ENCODE peak calls at places on chromosomes 5 and 9, in seven cellular contexts. Z is A549, F is HepG2, U is stomach, N is suprapubic skin, Q is transverse colon, L is ovary. C is an unnamed sample.

GRCh38 chr5:143014017-143014651 is 244.0 kb downstream of the ARHGAP26 start:
- DNase-seq in Z (no peak), F (no peak), U (peak), N (no peak), Q (peak), L (no peak), C (no peak)

GRCh38 chr9:5626727-5627634 is 1.9 kb upstream of the RIC1 start:
- DNase-seq in Z (no peak), F (no peak), U (no peak), N (no peak), Q (peak), L (no peak), C (no peak)

GRCh38 chr5:68007446-68007845 is 208.1 kb upstream of the PIK3R1 start:
- DNase-seq in Z (no peak), F (peak), U (no peak), N (no peak), Q (peak), L (no peak), C (peak)

GRCh38 chr9:127979333-127980055 is 1.3 kb downstream of the EEIG1 start:
- DNase-seq in Z (no peak), F (peak), U (peak), N (no peak), Q (peak), L (peak), C (peak)

GRCh38 chr9:110936252-110936651 is 102.0 kb downstream of the LPAR1 start:
- DNase-seq in Z (no peak), F (no peak), U (no peak), N (no peak), Q (no peak), L (no peak), C (no peak)

GRCh38 chr9:133460405-133461175 is 812 bp downstream of the CACFD1 start:
- DNase-seq in Z (peak), F (peak), U (peak), N (no peak), Q (peak), L (no peak), C (peak)

GRCh38 chr9:125514468-125514867 is 192.5 kb downstream of the MAPKAP1 start:
- DNase-seq in Z (no peak), F (no peak), U (no peak), N (no peak), Q (no peak), L (no peak), C (no peak)

GRCh38 chr9:34430843-34431437 is 27.4 kb downstream of the FAM219A start:
- DNase-seq in Z (peak), F (peak), U (peak), N (no peak), Q (peak), L (peak), C (peak)

GRCh38 chr5:51495672-51496071 is 112.4 kb downstream of the ISL1 start:
- DNase-seq in Z (no peak), F (no peak), U (no peak), N (no peak), Q (no peak), L (no peak), C (no peak)

GRCh38 chr9:131622536-131622935 is 77.2 kb downstream of the PRRT1B start:
- DNase-seq in Z (no peak), F (no peak), U (no peak), N (no peak), Q (no peak), L (no peak), C (no peak)

GRCh38 chr5:60382761-60383160 is 317.2 kb downstream of the DEPDC1B start:
- DNase-seq in Z (peak), F (no peak), U (no peak), N (no peak), Q (no peak), L (no peak), C (no peak)

GRCh38 chr5:133664422-133664821 is 52.1 kb upstream of the FSTL4 start:
- DNase-seq in Z (peak), F (no peak), U (no peak), N (no peak), Q (no peak), L (no peak), C (no peak)

GRCh38 chr9:108134501-108135128 is 645.0 kb upstream of the KLF4 start:
- DNase-seq in Z (no peak), F (no peak), U (peak), N (no peak), Q (no peak), L (no peak), C (no peak)

GRCh38 chr5:91382530-91383026 is 539 bp downstream of the ARRDC3 start:
- DNase-seq in Z (no peak), F (peak), U (peak), N (no peak), Q (peak), L (no peak), C (no peak)

GRCh38 chr9:72665421-72665820 is 144.0 kb downstream of the TMC1 start:
- DNase-seq in Z (no peak), F (no peak), U (no peak), N (no peak), Q (no peak), L (no peak), C (no peak)

GRCh38 chr9:131869312-131869711 is 129.4 kb upstream of the RAPGEF1 start:
- DNase-seq in Z (no peak), F (no peak), U (no peak), N (no peak), Q (no peak), L (no peak), C (no peak)

GRCh38 chr5:82365026-82365425 is 86.9 kb upstream of the RPS23 start:
- DNase-seq in Z (no peak), F (no peak), U (no peak), N (no peak), Q (no peak), L (no peak), C (no peak)

GRCh38 chr9:114285166-114285867 is 37.6 kb upstream of the ORM1 start:
- DNase-seq in Z (no peak), F (no peak), U (no peak), N (peak), Q (no peak), L (peak), C (peak)

GRCh38 chr9:128001411-128002298 is 20.9 kb upstream of the EEIG1 start:
- DNase-seq in Z (peak), F (no peak), U (peak), N (no peak), Q (no peak), L (no peak), C (no peak)

GRCh38 chr9:129823163-129823933 is 588 bp downstream of the TOR1A start:
- DNase-seq in Z (peak), F (no peak), U (no peak), N (no peak), Q (no peak), L (peak), C (no peak)

GRCh38 chr9:130755377-130756007 is 61.9 kb downstream of the EXOSC2 start:
- DNase-seq in Z (no peak), F (no peak), U (no peak), N (no peak), Q (no peak), L (no peak), C (no peak)

GRCh38 chr5:76384189-76384588 is 18.9 kb upstream of the IQGAP2 start:
- DNase-seq in Z (no peak), F (peak), U (peak), N (no peak), Q (no peak), L (no peak), C (no peak)

GRCh38 chr9:115170674-115171073 is 52.7 kb upstream of the TNC start:
- DNase-seq in Z (no peak), F (no peak), U (no peak), N (no peak), Q (no peak), L (no peak), C (no peak)

GRCh38 chr9:35864695-35865255 is 5.4 kb downstream of the OR13J1 start:
- DNase-seq in Z (no peak), F (no peak), U (no peak), N (no peak), Q (no peak), L (no peak), C (no peak)
- TF ChIP-seq EP300 in Z (no peak), F (no peak), U (no peak), N (no peak), Q (no peak), L (no peak), C (no peak)

DNA sequence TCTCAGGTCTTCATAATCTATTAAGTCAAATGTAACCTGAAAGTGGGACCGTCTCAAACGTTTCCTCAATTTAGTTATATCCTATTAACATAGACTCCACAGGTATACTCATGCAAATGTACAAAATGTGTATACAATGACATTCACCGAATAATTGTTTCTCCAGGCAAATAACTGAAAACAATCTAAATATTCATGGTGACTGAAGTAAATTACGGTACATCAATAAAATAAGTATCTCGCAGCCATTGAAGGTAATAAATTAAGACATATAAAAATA is 482 bp downstream of the IARS1 start:
- DNase-seq in Z (no peak), F (no peak), U (no peak), N (no peak), Q (no peak), L (no peak), C (no peak)
- H3K27ac ChIP-seq in Z (peak), F (peak), U (peak), N (peak), Q (peak), L (no peak), C (peak)

DNA sequence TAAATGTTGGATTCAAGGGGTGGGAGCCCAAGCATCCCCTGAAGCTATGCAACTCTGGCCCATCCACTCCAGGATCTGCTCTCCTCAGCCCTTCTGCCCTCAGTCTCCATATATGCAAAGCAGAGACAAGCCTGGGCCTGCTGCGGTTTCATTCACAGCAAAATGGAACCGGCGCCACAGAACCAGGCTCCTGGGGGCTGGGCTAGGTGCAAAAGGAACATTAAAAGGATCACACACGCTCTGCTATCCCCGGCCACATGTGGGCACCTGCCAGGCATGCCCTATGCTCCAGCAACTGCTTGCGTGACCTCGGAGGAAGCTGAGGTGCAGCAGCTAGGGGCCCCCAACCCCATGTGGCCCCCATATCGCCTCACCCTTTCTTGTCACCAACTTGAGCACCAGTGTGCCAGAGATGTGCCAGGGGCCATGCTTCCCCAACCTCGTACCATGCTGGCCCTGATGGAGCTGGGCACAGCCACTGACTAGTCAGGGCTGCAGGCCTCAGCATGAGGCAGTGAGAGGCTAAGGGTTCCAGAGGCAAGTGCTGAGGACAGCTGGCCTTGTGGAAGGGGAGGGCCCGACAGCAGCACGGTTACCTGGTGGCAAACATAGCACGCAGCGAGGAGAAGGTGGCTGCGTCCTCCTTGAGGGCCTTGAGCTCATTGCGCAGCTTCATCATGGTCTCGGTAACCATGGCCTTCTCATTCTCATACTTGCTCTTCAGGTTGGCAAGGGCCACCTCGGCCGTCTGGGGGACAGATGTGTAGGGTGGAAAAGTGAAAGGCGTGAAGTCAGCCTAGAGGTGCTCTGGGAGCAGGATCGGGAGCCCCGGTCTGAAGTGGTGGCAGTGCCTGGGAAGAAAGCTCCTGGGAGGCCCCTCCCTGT is 47.2 kb downstream of the BICD2 start:
- DNase-seq in Z (no peak), F (no peak), U (no peak), N (peak), Q (peak), L (peak), C (no peak)
- TF ChIP-seq EP300 in Z (no peak), F (no peak), U (no peak), N (no peak), Q (no peak), L (no peak), C (no peak)

GRCh38 chr9:32384364-32385134 is at the start of gene ACO1:
- DNase-seq in Z (peak), F (peak), U (peak), N (peak), Q (peak), L (peak), C (peak)
- H3K27ac ChIP-seq in Z (peak), F (peak), U (peak), N (peak), Q (peak), L (peak), C (peak)

GRCh38 chr5:107950774-107951173 is 280.0 kb upstream of the EFNA5 start:
- DNase-seq in Z (no peak), F (no peak), U (no peak), N (no peak), Q (no peak), L (no peak), C (no peak)
- TF ChIP-seq EP300 in Z (no peak), F (no peak), U (no peak), N (no peak), Q (no peak), L (no peak), C (no peak)

DNA sequence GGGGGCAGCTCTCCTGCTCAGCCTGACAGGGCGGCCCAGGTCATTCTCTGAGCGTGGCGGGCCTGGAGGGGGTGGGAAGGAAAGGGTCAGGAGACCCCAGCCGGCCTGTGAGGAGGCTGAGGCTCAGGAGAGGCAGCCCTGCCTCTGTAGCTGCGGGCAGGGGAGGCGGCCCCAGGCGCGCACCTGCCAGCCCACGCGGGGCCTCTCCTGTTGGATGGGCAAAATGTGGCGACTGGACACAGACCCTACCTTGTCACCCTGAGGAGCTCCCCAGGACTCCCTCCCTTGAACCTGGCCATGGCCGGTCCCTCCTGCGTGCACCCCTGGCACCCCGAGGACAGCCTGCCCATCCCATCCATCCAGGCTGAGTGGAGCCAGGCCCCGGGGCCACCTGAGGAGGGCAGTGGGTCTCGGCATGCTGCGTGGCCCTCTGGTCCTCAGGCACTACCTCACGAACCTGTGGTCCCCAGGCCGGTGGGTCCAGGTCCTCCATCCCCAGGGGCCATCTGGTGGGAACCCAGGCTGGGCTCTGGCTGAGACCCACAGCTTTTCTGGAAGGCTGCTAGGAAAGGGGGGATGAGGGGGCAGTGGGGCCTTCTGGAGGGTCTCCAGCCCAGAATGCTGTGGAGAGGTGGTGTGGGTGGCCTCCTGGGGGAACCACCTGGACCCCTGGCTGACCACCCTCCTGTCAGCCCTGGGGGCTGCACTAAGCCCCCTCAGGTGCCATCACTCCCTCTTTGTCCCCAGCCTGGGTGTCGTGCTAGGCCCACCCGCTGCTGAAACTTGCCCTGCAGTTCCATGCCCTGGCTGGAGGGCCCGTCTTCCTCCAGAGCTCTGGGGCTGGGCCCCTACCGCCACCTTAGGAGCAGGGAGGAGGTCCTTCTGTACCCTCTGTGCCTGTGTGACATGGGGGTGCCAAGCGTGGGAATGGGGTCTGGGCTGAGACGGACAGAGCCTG is 15.2 kb upstream of the NRARP start:
- DNase-seq in Z (no peak), F (no peak), U (peak), N (no peak), Q (no peak), L (no peak), C (peak)
- H3K27ac ChIP-seq in Z (peak), F (no peak), U (no peak), N (no peak), Q (peak), L (no peak), C (no peak)

DNA sequence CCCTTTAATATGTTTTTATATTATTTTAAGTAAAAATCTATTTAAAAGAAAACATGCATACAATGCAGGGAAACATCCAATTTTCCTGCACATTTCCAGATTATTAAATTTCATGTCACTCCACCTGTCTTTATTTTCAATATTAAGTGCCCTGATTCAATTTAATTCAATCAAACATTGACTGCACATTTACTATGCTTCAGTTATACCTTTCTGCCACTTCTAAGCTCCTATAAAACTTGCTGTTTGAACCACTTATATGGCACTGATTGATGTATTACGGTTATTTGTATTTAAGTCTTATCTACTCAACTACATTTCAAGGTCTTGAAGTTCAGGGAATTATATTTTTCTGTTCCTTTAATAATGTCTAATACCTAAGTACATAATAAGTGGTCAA is 198.0 kb downstream of the CAVIN4 start:
- DNase-seq in Z (no peak), F (no peak), U (no peak), N (no peak), Q (no peak), L (no peak), C (no peak)
- TF ChIP-seq EP300 in Z (no peak), F (no peak), U (no peak), N (no peak), Q (no peak), L (no peak), C (no peak)

DNA sequence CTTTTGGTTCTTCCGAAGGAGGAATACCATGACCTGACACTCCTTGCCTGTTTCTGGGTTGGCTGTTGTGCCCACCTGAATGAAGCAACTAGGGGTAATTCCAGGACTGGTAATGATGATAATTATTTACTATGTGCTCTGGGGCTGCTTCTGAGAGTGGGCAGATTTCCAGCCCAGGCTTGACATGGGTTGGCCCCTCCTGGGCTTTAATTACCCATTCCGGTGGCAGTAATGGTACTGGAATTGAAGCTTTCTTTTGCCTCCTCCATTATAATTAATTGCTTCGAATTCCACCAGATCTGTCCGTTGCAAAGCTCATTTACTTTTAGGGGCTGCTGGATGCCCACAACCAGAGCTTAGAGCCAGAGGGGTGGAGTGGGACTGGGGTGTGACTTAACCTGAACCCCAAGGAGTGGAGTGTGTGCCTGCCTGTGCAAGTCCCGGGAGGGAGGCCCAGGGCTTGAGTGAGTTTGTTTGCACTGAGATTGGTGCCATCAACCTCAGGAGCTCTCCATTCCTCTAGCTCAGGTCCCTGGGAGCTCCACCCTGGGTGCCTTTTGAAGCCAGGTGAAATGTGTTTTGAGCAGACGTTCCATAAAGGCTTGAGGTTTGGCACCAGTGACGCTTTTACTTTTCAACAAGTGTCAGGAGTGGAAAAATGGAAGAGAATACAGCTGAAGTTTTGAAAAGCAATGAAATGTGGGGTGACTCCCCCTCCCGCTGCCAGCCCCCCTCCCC is 214.6 kb downstream of the PDZD2 start:
- DNase-seq in Z (no peak), F (no peak), U (peak), N (no peak), Q (no peak), L (no peak), C (no peak)
- H3K27ac ChIP-seq in Z (no peak), F (no peak), U (peak), N (peak), Q (peak), L (no peak), C (no peak)

C was measured in sigmoid colon.